ENCODE peak calls at places on chromosomes 6 and 20, in five cellular contexts. C is PC-3, A is LoVo, I is NCI-H526, E is AG10803. N is an unnamed sample.
A peak's percentile ranks its signal among the peaks of the same experiment; 100 is the strongest.

GRCh38 chr20:29740951-29741593 is 1516.4 kb upstream of the DEFB115 start:
- DNase-seq in I (no peak), C (no peak), A (no peak), E (no peak), N (no peak)

GRCh38 chr20:58981564-58982364 is 708 bp downstream of the NELFCD start:
- DNase-seq in E (no peak), I (peak; percentile 52), C (peak; percentile 36), A (peak; percentile 26), N (peak; percentile 25)

GRCh38 chr6:31657406-31658157 is 1.9 kb downstream of the APOM start:
- DNase-seq in I (no peak), E (no peak), A (no peak), C (peak; percentile 19), N (no peak)

GRCh38 chr20:4607287-4607713 is 114.4 kb upstream of the PRND start:
- DNase-seq in A (peak; percentile 51), I (peak; percentile 85), E (peak; percentile 73), C (peak; percentile 83), N (peak; percentile 39)

GRCh38 chr6:129440691-129441090 is 269.3 kb downstream of the ARHGAP18 start:
- DNase-seq in C (no peak), A (no peak), I (no peak), E (peak; percentile 8), N (no peak)

GRCh38 chr6:44078795-44079671 is 48.2 kb downstream of the MRPL14 start:
- DNase-seq in A (peak; percentile 71), E (peak; percentile 65), C (peak; percentile 92), I (no peak), N (peak; percentile 93)

GRCh38 chr20:46694484-46694883 is 5.2 kb upstream of the TP53RK start:
- DNase-seq in C (peak; percentile 25), I (peak; percentile 19), E (peak; percentile 53), A (no peak), N (peak; percentile 46)

GRCh38 chr6:107275330-107275865 is 160.1 kb upstream of the BEND3 start:
- DNase-seq in E (no peak), A (no peak), I (no peak), C (peak; percentile 11), N (no peak)